ENCODE peak calls at places on chromosomes 13 and 19, in ten cellular contexts. R is activated naive CD4-positive, alpha-beta T cell treated with anti-CD3 and anti-CD28 coated beads, Interleukin-2, amount 10 ng/mL, durations not matched to agents 7 days and 5 days; F is upper lobe of right lung; T is NCI-H2227 treated with DMSO at 0.1 percent for 48 hours; S is pulmonary artery endothelial cell; Z is colonic mucosa; G is C1 segment of cervical spinal cord; M is iPS DF 6.9; O is MV-4-11; X is choroid plexus epithelial cell. N is an unnamed sample.

GRCh38 chr13:34347784-34348573 is 530.0 kb downstream of the RFC3 start:
- DNase-seq in G (no peak), R (no peak), O (no peak), Z (no peak), S (no peak), M (no peak), T (no peak), F (no peak), X (peak), N (no peak)

GRCh38 chr13:110829486-110829885 is 85.4 kb downstream of the ANKRD10 start:
- DNase-seq in O (no peak), T (no peak), M (no peak), Z (no peak), X (no peak), S (no peak), R (no peak), F (no peak), G (no peak), N (no peak)

GRCh38 chr13:37769078-37769477 is 100.5 kb downstream of the TRPC4 start:
- DNase-seq in S (no peak), T (no peak), O (no peak), F (no peak), G (no peak), X (no peak), Z (no peak), M (no peak), R (no peak), N (no peak)

GRCh38 chr13:31477961-31478360 is 261.4 kb upstream of the RXFP2 start:
- DNase-seq in F (no peak), Z (no peak), T (no peak), R (no peak), M (no peak), X (peak), G (no peak), S (no peak), O (no peak), N (no peak)

GRCh38 chr13:30429235-30429634 is 6.9 kb downstream of the UBE2L5 start:
- DNase-seq in X (no peak), G (no peak), R (no peak), S (no peak), T (no peak), F (no peak), Z (no peak), O (no peak), M (no peak), N (no peak)

GRCh38 chr13:67133476-67133875 is 96.7 kb downstream of the PCDH9 start:
- DNase-seq in M (no peak), O (no peak), R (no peak), Z (no peak), F (no peak), S (no peak), G (no peak), T (no peak), X (peak), N (no peak)

GRCh38 chr13:20387006-20387405 is 138.7 kb downstream of the CRYL1 start:
- DNase-seq in R (no peak), F (no peak), X (no peak), G (no peak), O (no peak), Z (no peak), S (no peak), T (no peak), M (no peak), N (no peak)

GRCh38 chr19:46357846-46358583 is 11.1 kb downstream of the PPP5C start:
- DNase-seq in X (peak), O (no peak), F (no peak), T (no peak), R (no peak), M (no peak), Z (no peak), G (no peak), S (no peak), N (no peak)

GRCh38 chr19:43471091-43471490 is 5.7 kb upstream of the LYPD3 start:
- DNase-seq in T (no peak), F (no peak), S (no peak), Z (no peak), X (no peak), G (no peak), M (no peak), R (no peak), O (no peak), N (no peak)

GRCh38 chr19:991174-991931 is 7.2 kb downstream of the WDR18 start:
- DNase-seq in O (no peak), S (no peak), F (no peak), M (no peak), X (peak), G (no peak), R (peak), T (no peak), Z (peak), N (peak)

GRCh38 chr13:102017248-102017647 is 384.6 kb downstream of the FGF14 start:
- DNase-seq in R (no peak), S (no peak), M (no peak), T (no peak), F (no peak), Z (no peak), G (no peak), X (peak), O (no peak), N (no peak)

GRCh38 chr13:51684076-51684475 is 99.8 kb downstream of the WDFY2 start:
- DNase-seq in T (no peak), F (no peak), M (no peak), G (no peak), S (no peak), Z (no peak), O (no peak), X (peak), R (no peak), N (no peak)

GRCh38 chr19:2409352-2409912 is 18.0 kb downstream of the TIMM13 start:
- DNase-seq in R (no peak), O (no peak), S (no peak), G (no peak), M (no peak), F (no peak), X (no peak), T (no peak), Z (no peak), N (no peak)

GRCh38 chr19:7280940-7281666 is 13.1 kb downstream of the INSR start:
- DNase-seq in T (no peak), S (no peak), G (no peak), R (no peak), Z (no peak), O (no peak), X (no peak), F (no peak), M (no peak), N (no peak)

GRCh38 chr13:110037925-110038573 is 251.7 kb upstream of the IRS2 start:
- DNase-seq in Z (no peak), M (no peak), F (no peak), S (no peak), X (no peak), R (no peak), G (no peak), T (no peak), O (peak), N (no peak)

GRCh38 chr19:55468054-55468393 is 3.5 kb upstream of the C19orf85 start:
- DNase-seq in T (no peak), R (no peak), X (no peak), Z (no peak), O (no peak), G (no peak), M (no peak), S (no peak), F (no peak), N (no peak)

GRCh38 chr13:20101467-20102316 is 59.2 kb downstream of the GJA3 start:
- DNase-seq in O (no peak), G (no peak), F (no peak), Z (no peak), T (no peak), X (no peak), S (no peak), M (no peak), R (no peak), N (no peak)

GRCh38 chr13:45331123-45331619 is 9.8 kb downstream of the TPT1 start:
- DNase-seq in M (no peak), R (no peak), O (peak), Z (no peak), G (no peak), T (no peak), X (no peak), S (no peak), F (no peak), N (no peak)

GRCh38 chr19:33621811-33622504 is at the start of gene CHST8:
- DNase-seq in O (no peak), T (peak), R (no peak), F (no peak), Z (peak), M (no peak), G (no peak), X (peak), S (no peak), N (peak)